ENCODE peak calls at places on chromosomes 4 and X, in ten cellular contexts. Q is activated naive CD4-positive, alpha-beta T cell treated with anti-CD3 and anti-CD28 coated beads, Interleukin-2, amount 50 U/mL, for 16 hours; C is left ventricle myocardium inferior; D is LoVo; N is sciatic nerve; E is T follicular helper cell; M is ACHN; R is endothelial cell; Z is AG09309; A is neuronal stem cell. H is an unnamed sample.

GRCh38 chrX:107769581-107770317 is 5.8 kb downstream of the TSC22D3 start:
- DNase-seq in Q (no peak), C (no peak), D (no peak), N (no peak), E (no peak), M (no peak), R (no peak), Z (no peak), A (no peak), H (no peak)

GRCh38 chrX:9665113-9665512 is 100.5 kb downstream of the GPR143 start:
- DNase-seq in Q (no peak), C (no peak), D (no peak), N (no peak), E (no peak), M (no peak), R (no peak), Z (no peak), A (no peak), H (no peak)

GRCh38 chrX:132207996-132208395 is 11.3 kb downstream of the RAP2C start:
- DNase-seq in Q (no peak), C (no peak), D (no peak), N (no peak), E (no peak), M (no peak), R (no peak), Z (no peak), A (no peak), H (no peak)

GRCh38 chr4:78691971-78692814 is 84.0 kb upstream of the BMP2K start:
- DNase-seq in Q (no peak), C (no peak), D (no peak), N (no peak), E (no peak), M (no peak), R (no peak), Z (no peak), A (no peak), H (no peak)

GRCh38 chr4:116217781-116218180 is 867.6 kb downstream of the TRAM1L1 start:
- DNase-seq in Q (no peak), C (no peak), D (no peak), N (no peak), E (no peak), M (no peak), R (no peak), Z (no peak), A (no peak), H (no peak)

GRCh38 chrX:125205084-125205917 is 114.4 kb upstream of the TEX13C start:
- DNase-seq in Q (no peak), C (peak), D (no peak), N (peak), E (no peak), M (peak), R (peak), Z (no peak), A (peak), H (no peak)

GRCh38 chr4:79913581-79913980 is 159.4 kb downstream of the ANTXR2 start:
- DNase-seq in Q (no peak), C (no peak), D (no peak), N (no peak), E (no peak), M (peak), R (no peak), Z (peak), A (no peak), H (no peak)

GRCh38 chr4:73252001-73252400 is 6.6 kb downstream of the ANKRD17 start:
- DNase-seq in Q (no peak), C (no peak), D (no peak), N (no peak), E (no peak), M (no peak), R (no peak), Z (no peak), A (no peak), H (no peak)

GRCh38 chr4:7826176-7826908 is 113.3 kb downstream of the AFAP1 start:
- DNase-seq in Q (no peak), C (no peak), D (no peak), N (no peak), E (no peak), M (no peak), R (no peak), Z (no peak), A (no peak), H (no peak)

GRCh38 chr4:6608758-6609414 is 31.6 kb upstream of the MRFAP1 start:
- DNase-seq in Q (no peak), C (peak), D (no peak), N (no peak), E (no peak), M (no peak), R (peak), Z (no peak), A (peak), H (no peak)

GRCh38 chrX:5708209-5708608 is 520.5 kb downstream of the NLGN4X start:
- DNase-seq in Q (no peak), C (no peak), D (no peak), N (no peak), E (no peak), M (no peak), R (no peak), Z (no peak), A (no peak), H (no peak)

GRCh38 chr4:4226606-4227438 is at the start of gene OTOP1:
- DNase-seq in Q (no peak), C (no peak), D (no peak), N (no peak), E (no peak), M (no peak), R (no peak), Z (no peak), A (no peak), H (no peak)

GRCh38 chrX:142089193-142089592 is 115.9 kb downstream of the MAGEC2 start:
- DNase-seq in Q (no peak), C (no peak), D (no peak), N (no peak), E (no peak), M (peak), R (no peak), Z (no peak), A (no peak), H (no peak)

GRCh38 chrX:53714580-53715335 is 28.2 kb upstream of the HUWE1 start:
- DNase-seq in Q (peak), C (no peak), D (no peak), N (no peak), E (peak), M (no peak), R (no peak), Z (no peak), A (no peak), H (no peak)

GRCh38 chr4:5378002-5378401 is 326.7 kb downstream of the STK32B start:
- DNase-seq in Q (no peak), C (no peak), D (no peak), N (no peak), E (no peak), M (peak), R (no peak), Z (no peak), A (no peak), H (no peak)

GRCh38 chr4:42768125-42768748 is 111.3 kb upstream of the ATP8A1 start:
- DNase-seq in Q (no peak), C (no peak), D (no peak), N (no peak), E (no peak), M (no peak), R (peak), Z (no peak), A (no peak), H (no peak)

GRCh38 chr4:124132161-124132560 is 580.4 kb downstream of the ANKRD50 start:
- DNase-seq in Q (no peak), C (no peak), D (no peak), N (no peak), E (no peak), M (no peak), R (no peak), Z (no peak), A (no peak), H (no peak)

GRCh38 chr4:21001490-21001889 is 301.2 kb downstream of the PACRGL start:
- DNase-seq in Q (no peak), C (no peak), D (no peak), N (no peak), E (no peak), M (no peak), R (no peak), Z (no peak), A (no peak), H (no peak)

GRCh38 chr4:1210241-1210841 is 38.0 kb upstream of the SPON2 start:
- DNase-seq in Q (peak), C (peak), D (no peak), N (peak), E (no peak), M (no peak), R (no peak), Z (no peak), A (no peak), H (no peak)

GRCh38 chr4:3859571-3859970 is 93.4 kb downstream of the ADRA2C start:
- DNase-seq in Q (no peak), C (no peak), D (no peak), N (no peak), E (no peak), M (no peak), R (no peak), Z (no peak), A (no peak), H (no peak)

GRCh38 chr4:179977378-179977777 is 2265.8 kb upstream of the TENM3 start:
- DNase-seq in Q (no peak), C (no peak), D (no peak), N (no peak), E (no peak), M (no peak), R (no peak), Z (no peak), A (no peak), H (no peak)

GRCh38 chrX:42930951-42931350 is 153.0 kb upstream of the PPP1R2C start:
- DNase-seq in Q (no peak), C (no peak), D (no peak), N (no peak), E (no peak), M (no peak), R (no peak), Z (no peak), A (no peak), H (no peak)

GRCh38 chr4:156615066-156615514 is 356.5 kb downstream of the PDGFC start:
- DNase-seq in Q (no peak), C (no peak), D (no peak), N (no peak), E (no peak), M (no peak), R (no peak), Z (peak), A (no peak), H (no peak)

GRCh38 chr4:182600093-182600492 is 317.1 kb downstream of the DCTD start:
- DNase-seq in Q (no peak), C (no peak), D (no peak), N (no peak), E (no peak), M (no peak), R (no peak), Z (no peak), A (no peak), H (no peak)